ENCODE peak calls at places on chromosome 10, in nine cellular contexts. J is GM12878; A is mesenchymal stem cell; X is A549; T is heart right ventricle; Q is CD8-positive, alpha-beta T cell; W is spleen; L is GM23248; F is astrocyte. R is an unnamed sample.

GRCh38 chr10:125868372-125868975 is 12.6 kb downstream of the DHX32 start:
- DNase-seq in J (no peak), A (peak; percentile 60), X (peak; percentile 74), T (no peak), Q (no peak), W (no peak), L (peak; percentile 63), F (peak; percentile 53), R (no peak)

GRCh38 chr10:21751341-21752310 is 217.6 kb downstream of the MLLT10 start:
- DNase-seq in J (no peak), A (no peak), X (no peak), T (no peak), Q (no peak), W (no peak), L (no peak), F (no peak), R (no peak)

GRCh38 chr10:106355450-106355849 is 809.1 kb downstream of the SORCS1 start:
- DNase-seq in J (no peak), A (no peak), X (no peak), T (no peak), Q (no peak), W (no peak), L (peak; percentile 10), F (no peak), R (no peak)

GRCh38 chr10:2121944-2122343 is 384.6 kb upstream of the ADARB2 start:
- DNase-seq in J (no peak), A (no peak), X (no peak), T (no peak), Q (no peak), W (no peak), L (no peak), F (no peak), R (no peak)

GRCh38 chr10:46022978-46023702 is 7.3 kb downstream of the NCOA4 start:
- DNase-seq in J (peak; percentile 56), A (peak; percentile 99), X (peak; percentile 86), T (peak; percentile 93), Q (peak; percentile 80), W (peak; percentile 98), L (peak; percentile 99), F (peak; percentile 90), R (peak; percentile 80)

GRCh38 chr10:14468022-14468421 is 137.3 kb upstream of the FRMD4A start:
- DNase-seq in J (no peak), A (no peak), X (no peak), T (no peak), Q (no peak), W (no peak), L (peak; percentile 22), F (peak; percentile 82), R (no peak)

GRCh38 chr10:77555591-77556212 is 81.9 kb downstream of the KCNMA1 start:
- DNase-seq in J (no peak), A (peak; percentile 54), X (no peak), T (no peak), Q (no peak), W (no peak), L (no peak), F (no peak), R (no peak)

GRCh38 chr10:10353326-10353725 is 664.3 kb upstream of the CELF2 start:
- DNase-seq in J (no peak), A (no peak), X (no peak), T (no peak), Q (no peak), W (no peak), L (no peak), F (no peak), R (no peak)

GRCh38 chr10:95276367-95277200 is 14.2 kb downstream of the PDLIM1 start:
- DNase-seq in J (no peak), A (peak; percentile 57), X (no peak), T (no peak), Q (no peak), W (no peak), L (peak; percentile 48), F (peak; percentile 49), R (no peak)

GRCh38 chr10:77026148-77026547 is 611.5 kb downstream of the KCNMA1 start:
- DNase-seq in J (no peak), A (no peak), X (no peak), T (no peak), Q (no peak), W (no peak), L (no peak), F (no peak), R (no peak)

GRCh38 chr10:23035569-23035968 is 59.8 kb upstream of the MSRB2 start:
- DNase-seq in J (no peak), A (peak; percentile 14), X (peak; percentile 26), T (no peak), Q (no peak), W (no peak), L (peak; percentile 3), F (no peak), R (no peak)

GRCh38 chr10:79320785-79321493 is 26.3 kb upstream of the PPIF start:
- DNase-seq in J (no peak), A (peak; percentile 91), X (peak; percentile 83), T (no peak), Q (no peak), W (no peak), L (peak; percentile 100), F (peak; percentile 77), R (no peak)

GRCh38 chr10:78974409-78975317 is 94.1 kb upstream of the ZMIZ1 start:
- DNase-seq in J (no peak), A (peak; percentile 99), X (peak; percentile 83), T (peak; percentile 45), Q (peak; percentile 73), W (no peak), L (peak; percentile 97), F (peak; percentile 91), R (peak; percentile 19)

GRCh38 chr10:5645375-5645774 is 21.0 kb downstream of the ASB13 start:
- DNase-seq in J (no peak), A (no peak), X (no peak), T (no peak), Q (no peak), W (peak; percentile 83), L (no peak), F (no peak), R (no peak)

GRCh38 chr10:114758331-114758730 is 63.2 kb upstream of the FHIP2A start:
- DNase-seq in J (no peak), A (no peak), X (no peak), T (no peak), Q (no peak), W (no peak), L (peak; percentile 37), F (peak; percentile 69), R (no peak)
- H3K27ac ChIP-seq in J (no peak overlapping the region), A (no peak overlapping the region), X (no peak overlapping the region), T (peak overlapping the region; percentile 79), Q (no peak overlapping the region), W (no peak overlapping the region), L (no peak overlapping the region), F (no peak overlapping the region), R (no peak overlapping the region)

GRCh38 chr10:32366111-32366510 is 19.2 kb upstream of the EPC1 start:
- DNase-seq in J (no peak), A (no peak), X (no peak), T (no peak), Q (no peak), W (no peak), L (no peak), F (no peak), R (no peak)

GRCh38 chr10:32367793-32368453 is 21.0 kb upstream of the EPC1 start:
- DNase-seq in J (no peak), A (peak; percentile 69), X (peak; percentile 73), T (peak; percentile 44), Q (peak; percentile 77), W (no peak), L (peak; percentile 81), F (peak; percentile 30), R (peak; percentile 53)

GRCh38 chr10:32371101-32371500 is 24.1 kb upstream of the EPC1 start:
- DNase-seq in J (no peak), A (no peak), X (no peak), T (no peak), Q (no peak), W (no peak), L (no peak), F (no peak), R (no peak)

GRCh38 chr10:32372000-32372875 is 25.3 kb upstream of the EPC1 start:
- DNase-seq in J (no peak), A (no peak), X (peak; percentile 62), T (no peak), Q (no peak), W (no peak), L (peak; percentile 32), F (no peak), R (no peak)

GRCh38 chr10:32366588-32366987 is 19.6 kb upstream of the EPC1 start:
- DNase-seq in J (no peak), A (no peak), X (no peak), T (no peak), Q (no peak), W (no peak), L (no peak), F (no peak), R (no peak)
- H3K4me1 ChIP-seq in J (no peaks in the 10 kb centered on the region), A (no peaks in the 10 kb centered on the region), X (peaks cover 9% of the 10 kb centered on the region), T (peaks cover 64% of the 10 kb centered on the region), Q (peaks cover 38% of the 10 kb centered on the region), W (peaks cover 65% of the 10 kb centered on the region), L (peaks cover 6% of the 10 kb centered on the region), F (no peaks in the 10 kb centered on the region), R (peaks cover 24% of the 10 kb centered on the region)

GRCh38 chr10:58857251-58857650 is 319.2 kb upstream of the PHYHIPL start:
- DNase-seq in J (no peak), A (peak; percentile 12), X (peak; percentile 27), T (no peak), Q (no peak), W (no peak), L (no peak), F (peak; percentile 4), R (no peak)
- H3K27ac ChIP-seq in J (no peak overlapping the region), A (peak overlapping the region; percentile 80), X (peak overlapping the region; percentile 91), T (no peak overlapping the region), Q (no peak overlapping the region), W (no peak overlapping the region), L (peak overlapping the region; percentile 77), F (peak overlapping the region; percentile 54), R (no peak overlapping the region)

GRCh38 chr10:132542086-132542775 is 4.6 kb downstream of the INPP5A start:
- DNase-seq in J (no peak), A (no peak), X (no peak), T (no peak), Q (no peak), W (peak; percentile 72), L (no peak), F (no peak), R (no peak)

GRCh38 chr10:132543916-132544743 is 6.5 kb downstream of the INPP5A start:
- DNase-seq in J (no peak), A (no peak), X (no peak), T (no peak), Q (no peak), W (peak; percentile 79), L (no peak), F (no peak), R (no peak)

GRCh38 chr10:132541601-132542011 is 4.0 kb downstream of the INPP5A start:
- DNase-seq in J (no peak), A (no peak), X (no peak), T (no peak), Q (no peak), W (peak; percentile 67), L (peak; percentile 35), F (no peak), R (no peak)

GRCh38 chr10:132541129-132541528 is 3.5 kb downstream of the INPP5A start:
- DNase-seq in J (no peak), A (no peak), X (no peak), T (no peak), Q (no peak), W (peak; percentile 72), L (no peak), F (no peak), R (no peak)

DNA sequence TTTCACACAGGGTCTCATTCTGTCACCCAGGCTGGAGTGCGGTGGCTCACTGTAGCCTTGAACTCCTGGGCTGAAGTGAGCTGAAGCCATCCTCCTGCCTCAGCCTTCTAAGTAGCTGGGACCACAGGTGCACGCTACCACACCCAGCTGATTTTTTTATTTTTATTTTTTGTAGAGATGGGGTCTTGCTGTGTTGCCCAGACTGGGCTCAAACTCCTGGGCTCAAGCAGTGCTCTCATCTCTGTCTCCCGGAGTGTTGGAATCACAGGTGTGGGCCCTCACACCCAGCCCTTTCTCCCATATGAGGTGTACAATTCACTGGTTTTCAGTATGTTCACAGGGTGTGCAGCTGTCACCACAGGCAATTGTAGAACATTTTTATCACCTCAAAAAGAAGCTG is 5.2 kb downstream of the INPP5A start:
- DNase-seq in J (no peak), A (no peak), X (no peak), T (no peak), Q (no peak), W (peak; percentile 23), L (no peak), F (no peak), R (no peak)
- H3K4me1 ChIP-seq in J (peaks cover 35% of the 10 kb centered on the region), A (peaks cover 57% of the 10 kb centered on the region), X (peaks cover 9% of the 10 kb centered on the region), T (peaks cover 88% of the 10 kb centered on the region), Q (peaks cover 77% of the 10 kb centered on the region), W (peaks cover 96% of the 10 kb centered on the region), L (peaks cover 35% of the 10 kb centered on the region), F (peaks cover 39% of the 10 kb centered on the region), R (peaks cover 45% of the 10 kb centered on the region)